ENCODE peak calls at places on chromosomes 3 and 15, in ten cellular contexts. C, P, Z, M, U, A, I, E, F and G are unnamed samples.

GRCh38 chr3:70740082-70740481 is 427.6 kb upstream of the MDFIC2 start:
- DNase-seq in C (no peak), P (no peak), Z (no peak), M (no peak), U (no peak), A (no peak), I (no peak), E (no peak), F (no peak), G (no peak)

GRCh38 chr15:86165263-86166204 is 85.9 kb downstream of the AGBL1 start:
- DNase-seq in C (no peak), P (no peak), Z (peak), M (no peak), U (no peak), A (peak), I (no peak), E (no peak), F (no peak), G (no peak)

GRCh38 chr3:105584351-105584790 is 217.7 kb downstream of the ALCAM start:
- DNase-seq in C (no peak), P (no peak), Z (no peak), M (no peak), U (no peak), A (no peak), I (no peak), E (peak), F (no peak), G (peak)

GRCh38 chr3:188559856-188560255 is 405.9 kb downstream of the LPP start:
- DNase-seq in C (no peak), P (no peak), Z (no peak), M (no peak), U (no peak), A (no peak), I (no peak), E (no peak), F (no peak), G (no peak)

GRCh38 chr15:62099171-62099601 is 32.4 kb downstream of the C2CD4A start:
- DNase-seq in C (no peak), P (no peak), Z (no peak), M (no peak), U (no peak), A (no peak), I (no peak), E (no peak), F (peak), G (no peak)

GRCh38 chr15:41841131-41841530 is 2.5 kb downstream of the PLA2G4B start:
- DNase-seq in C (no peak), P (no peak), Z (no peak), M (no peak), U (no peak), A (no peak), I (no peak), E (no peak), F (no peak), G (no peak)

GRCh38 chr15:70096975-70097336 is 761 bp downstream of the TLE3 start:
- DNase-seq in C (no peak), P (no peak), Z (peak), M (no peak), U (no peak), A (no peak), I (no peak), E (no peak), F (no peak), G (no peak)

GRCh38 chr15:62972814-62973213 is 69.7 kb upstream of the TPM1 start:
- DNase-seq in C (no peak), P (no peak), Z (no peak), M (no peak), U (no peak), A (no peak), I (no peak), E (no peak), F (peak), G (peak)

GRCh38 chr15:76058714-76059319 is 968 bp upstream of the TMEM266 start:
- DNase-seq in C (no peak), P (no peak), Z (peak), M (peak), U (no peak), A (peak), I (no peak), E (peak), F (peak), G (peak)

GRCh38 chr3:61358364-61358763 is 107.1 kb upstream of the FHIT start:
- DNase-seq in C (peak), P (peak), Z (peak), M (peak), U (peak), A (no peak), I (peak), E (no peak), F (peak), G (no peak)

GRCh38 chr3:40649346-40649745 is 124.6 kb downstream of the ZNF621 start:
- DNase-seq in C (no peak), P (no peak), Z (no peak), M (no peak), U (no peak), A (no peak), I (no peak), E (no peak), F (no peak), G (no peak)

GRCh38 chr3:169323580-169324453 is 339.7 kb downstream of the MECOM start:
- DNase-seq in C (peak), P (peak), Z (no peak), M (no peak), U (no peak), A (no peak), I (no peak), E (no peak), F (peak), G (peak)

GRCh38 chr3:143328459-143328858 is 208.9 kb downstream of the CHST2 start:
- DNase-seq in C (no peak), P (no peak), Z (no peak), M (no peak), U (no peak), A (no peak), I (no peak), E (no peak), F (peak), G (no peak)

GRCh38 chr3:133293397-133294107 is 106.3 kb upstream of the BFSP2 start:
- DNase-seq in C (no peak), P (no peak), Z (no peak), M (no peak), U (no peak), A (no peak), I (no peak), E (no peak), F (no peak), G (no peak)

GRCh38 chr15:39756806-39757522 is 25.7 kb downstream of the FSIP1 start:
- DNase-seq in C (no peak), P (no peak), Z (peak), M (no peak), U (no peak), A (peak), I (no peak), E (no peak), F (peak), G (peak)

GRCh38 chr3:143784446-143784845 is 63.8 kb downstream of the SLC9A9 start:
- DNase-seq in C (no peak), P (no peak), Z (no peak), M (no peak), U (no peak), A (no peak), I (no peak), E (no peak), F (no peak), G (no peak)

GRCh38 chr3:79187441-79187840 is 580.4 kb downstream of the ROBO1 start:
- DNase-seq in C (no peak), P (no peak), Z (no peak), M (no peak), U (no peak), A (no peak), I (no peak), E (no peak), F (no peak), G (no peak)

GRCh38 chr3:168813261-168813660 is 717.5 kb upstream of the GOLIM4 start:
- DNase-seq in C (no peak), P (no peak), Z (no peak), M (no peak), U (no peak), A (no peak), I (no peak), E (no peak), F (no peak), G (no peak)

GRCh38 chr3:54322354-54322753 is 200.0 kb downstream of the CACNA2D3 start:
- DNase-seq in C (no peak), P (no peak), Z (no peak), M (no peak), U (no peak), A (no peak), I (peak), E (no peak), F (no peak), G (peak)

GRCh38 chr15:31501074-31501473 is 174.4 kb downstream of the KLF13 start:
- DNase-seq in C (no peak), P (no peak), Z (no peak), M (no peak), U (no peak), A (no peak), I (no peak), E (no peak), F (no peak), G (no peak)

GRCh38 chr3:104632947-104633346 is 733.8 kb upstream of the ALCAM start:
- DNase-seq in C (no peak), P (no peak), Z (no peak), M (no peak), U (no peak), A (no peak), I (no peak), E (no peak), F (no peak), G (no peak)

GRCh38 chr3:62453448-62453847 is 80.1 kb upstream of the FEZF2 start:
- DNase-seq in C (no peak), P (no peak), Z (no peak), M (no peak), U (no peak), A (no peak), I (no peak), E (no peak), F (no peak), G (no peak)

GRCh38 chr15:68829068-68829467 is 8.4 kb upstream of the ANP32A start:
- DNase-seq in C (no peak), P (no peak), Z (peak), M (no peak), U (no peak), A (no peak), I (no peak), E (no peak), F (peak), G (peak)

GRCh38 chr15:76939715-76940114 is 8.2 kb downstream of the RCN2 start:
- DNase-seq in C (no peak), P (no peak), Z (no peak), M (no peak), U (no peak), A (no peak), I (no peak), E (no peak), F (peak), G (no peak)

GRCh38 chr15:25234831-25235230 is 204.0 kb downstream of the UBE3A start:
- DNase-seq in C (no peak), P (no peak), Z (no peak), M (no peak), U (no peak), A (no peak), I (no peak), E (no peak), F (no peak), G (no peak)

DNA sequence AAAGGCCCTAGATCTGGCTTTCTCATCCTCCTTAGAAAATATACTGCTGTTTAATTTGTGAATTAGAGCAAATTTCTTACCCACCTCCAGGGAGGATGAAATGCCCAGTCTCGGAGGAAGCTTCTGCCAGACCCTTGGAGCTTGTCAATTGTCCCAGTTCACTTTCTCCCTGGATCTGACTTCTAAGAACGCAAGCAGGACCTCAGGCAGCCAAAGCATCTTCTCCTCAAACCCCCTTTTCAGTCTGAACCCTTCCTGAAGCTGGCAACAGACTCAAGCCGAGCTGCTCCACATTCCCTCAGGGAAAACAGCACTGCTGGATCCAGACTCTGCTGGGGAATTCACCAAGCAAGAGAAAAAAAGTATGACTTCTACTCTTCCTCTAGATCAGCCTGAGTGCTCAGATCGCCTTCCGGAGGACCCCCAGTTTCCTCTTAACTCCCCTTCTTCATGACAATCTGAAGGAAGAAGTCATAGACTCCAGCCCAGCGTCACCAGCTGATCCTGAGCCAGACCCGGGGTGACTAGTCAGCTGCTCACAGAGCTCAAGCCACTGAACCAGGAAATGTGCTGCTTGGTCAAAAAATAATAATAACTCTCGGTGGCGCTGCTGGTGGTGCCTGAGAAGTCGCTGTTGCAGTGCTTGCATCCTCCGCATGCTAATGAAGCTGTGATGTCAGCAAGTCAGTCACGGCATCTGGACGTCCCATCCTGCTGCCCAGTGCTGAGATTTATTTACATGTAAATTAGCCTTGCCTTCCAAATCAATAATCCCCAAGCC is at the start of gene PRICKLE2:
- DNase-seq in C (peak), P (peak), Z (peak), M (peak), U (peak), A (peak), I (peak), E (peak), F (peak), G (peak)
- TF ChIP-seq CTCF in C (peak), P (peak), Z (peak), M (no peak), U (peak), A (no peak), I (no peak), E (peak), F (peak), G (no peak)

DNA sequence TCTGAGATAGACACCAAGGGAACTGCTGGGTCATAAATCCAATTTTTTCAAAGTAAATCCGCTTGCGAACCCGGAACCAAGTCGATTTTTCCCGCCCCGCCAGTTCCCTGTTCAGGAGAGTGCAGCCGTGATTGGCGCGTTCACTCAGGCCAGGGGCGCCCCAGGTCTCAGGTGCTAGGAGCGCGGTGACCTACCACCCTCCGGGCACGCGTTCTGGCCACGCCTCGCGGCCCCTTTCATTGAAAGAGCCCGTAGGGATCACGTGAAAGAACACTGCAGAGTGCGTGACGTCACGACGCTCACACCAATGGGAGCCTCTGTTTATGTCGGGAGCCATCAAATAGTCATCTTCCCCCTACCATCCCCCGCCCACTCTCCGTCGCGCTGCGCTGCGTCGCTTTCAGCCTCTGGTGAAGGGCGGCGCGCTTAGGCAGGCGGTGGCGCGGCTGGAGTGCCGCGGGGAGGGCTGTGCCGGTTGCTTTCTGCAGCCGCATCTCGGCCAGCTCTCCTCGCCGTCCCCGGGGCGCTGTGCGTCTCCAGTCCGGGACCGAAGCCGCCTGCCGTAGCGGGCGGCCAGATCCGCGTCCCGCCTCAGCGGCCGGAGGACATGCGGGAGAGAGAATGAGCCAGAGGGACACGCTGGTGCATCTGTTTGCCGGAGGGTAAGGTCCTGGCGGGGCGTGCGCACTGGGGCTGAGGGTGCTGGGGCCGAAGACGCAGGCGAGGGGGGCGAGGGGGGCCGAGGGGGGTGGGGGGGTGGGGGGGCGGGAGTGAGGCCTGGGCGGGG is at the start of gene SLC25A36:
- DNase-seq in C (peak), P (peak), Z (peak), M (peak), U (peak), A (peak), I (peak), E (peak), F (peak), G (peak)
- TF ChIP-seq CTCF in C (no peak), P (no peak), Z (peak), M (no peak), U (no peak), A (no peak), I (no peak), E (no peak), F (no peak), G (no peak)

DNA sequence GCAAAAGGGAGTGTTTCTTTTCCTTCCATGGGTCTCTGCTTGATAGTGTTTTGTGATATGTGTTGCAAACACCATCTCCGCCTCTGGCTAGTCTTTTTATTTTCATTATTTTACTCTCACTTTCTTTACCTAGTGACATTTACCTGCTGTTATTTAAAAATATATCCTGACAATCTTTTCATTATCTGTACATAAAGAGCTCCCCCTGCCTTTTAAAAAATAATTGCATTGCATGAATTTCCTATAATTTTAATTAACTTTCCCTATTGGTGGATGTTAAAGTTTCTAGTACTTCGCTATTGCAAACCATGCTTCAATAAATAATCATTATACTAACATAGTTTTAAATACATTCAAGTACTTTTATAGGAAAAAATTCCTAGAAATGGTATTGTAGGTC is 48.8 kb upstream of the GCNT3 start:
- DNase-seq in C (no peak), P (no peak), Z (no peak), M (no peak), U (no peak), A (no peak), I (no peak), E (no peak), F (no peak), G (no peak)
- TF ChIP-seq CTCF in C (no peak), P (no peak), Z (peak), M (no peak), U (no peak), A (no peak), I (no peak), E (no peak), F (no peak), G (no peak)

DNA sequence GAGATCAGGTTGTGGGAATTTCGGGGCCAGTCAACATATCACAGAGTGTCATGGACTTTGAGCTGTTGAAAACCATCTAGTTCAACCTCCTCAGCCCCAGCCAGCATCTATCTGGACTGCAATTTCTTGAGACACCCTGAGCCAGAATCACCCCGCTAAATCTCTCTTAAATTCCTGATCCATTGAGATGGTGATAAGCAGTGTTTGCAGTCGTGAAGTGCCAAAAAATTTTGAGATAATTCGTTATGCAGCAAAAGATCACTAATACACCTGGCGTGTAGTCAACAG is 29.3 kb downstream of the TMED3 start:
- DNase-seq in C (no peak), P (no peak), Z (no peak), M (no peak), U (no peak), A (no peak), I (no peak), E (no peak), F (no peak), G (no peak)
- TF ChIP-seq CTCF in C (no peak), P (no peak), Z (no peak), M (no peak), U (no peak), A (peak), I (peak), E (no peak), F (no peak), G (no peak)